ENCODE peak calls at places on chromosomes 13 and 19, in four cellular contexts. One of them, this sample, is unnamed.

GRCh38 chr13:72050251-72050650 is 183.2 kb upstream of the DACH1 start:
- DNase-seq in choroid plexus epithelial cell: no peak
- DNase-seq in CD8-positive, alpha-beta memory T cell: no peak
- DNase-seq in colonic mucosa: no peak
- DNase-seq in this sample: no peak

GRCh38 chr19:27986299-27986698 is 1226.7 kb downstream of the UQCRFS1 start:
- DNase-seq in CD8-positive, alpha-beta memory T cell: no peak
- DNase-seq in colonic mucosa: no peak
- DNase-seq in choroid plexus epithelial cell: no peak
- DNase-seq in this sample: no peak

GRCh38 chr13:30133976-30134375 is 173.4 kb downstream of the KATNAL1 start:
- DNase-seq in choroid plexus epithelial cell: no peak
- DNase-seq in CD8-positive, alpha-beta memory T cell: no peak
- DNase-seq in colonic mucosa: no peak
- DNase-seq in this sample: no peak

GRCh38 chr13:20843177-20843576 is 59.4 kb downstream of the XPO4 start:
- DNase-seq in choroid plexus epithelial cell: peak
- DNase-seq in CD8-positive, alpha-beta memory T cell: no peak
- DNase-seq in colonic mucosa: no peak
- DNase-seq in this sample: no peak

GRCh38 chr19:1058112-1058511 is 8.9 kb upstream of the ARHGAP45 start:
- DNase-seq in colonic mucosa: no peak
- DNase-seq in CD8-positive, alpha-beta memory T cell: no peak
- DNase-seq in choroid plexus epithelial cell: no peak
- DNase-seq in this sample: no peak

GRCh38 chr19:12137541-12137940 is 2.6 kb downstream of the ZNF20 start:
- DNase-seq in choroid plexus epithelial cell: peak
- DNase-seq in colonic mucosa: no peak
- DNase-seq in CD8-positive, alpha-beta memory T cell: no peak
- DNase-seq in this sample: no peak

GRCh38 chr19:866769-867300 is 7.4 kb downstream of the CFD start:
- DNase-seq in colonic mucosa: no peak
- DNase-seq in CD8-positive, alpha-beta memory T cell: no peak
- DNase-seq in choroid plexus epithelial cell: no peak
- DNase-seq in this sample: no peak

GRCh38 chr19:15469513-15470297 is 5.4 kb upstream of the RASAL3 start:
- DNase-seq in CD8-positive, alpha-beta memory T cell: no peak
- DNase-seq in choroid plexus epithelial cell: no peak
- DNase-seq in colonic mucosa: no peak
- DNase-seq in this sample: no peak

GRCh38 chr19:14536926-14537692 is 7.7 kb downstream of the TECR start:
- DNase-seq in colonic mucosa: peak
- DNase-seq in choroid plexus epithelial cell: peak
- DNase-seq in CD8-positive, alpha-beta memory T cell: no peak
- DNase-seq in this sample: peak

GRCh38 chr19:1251503-1252220 is 3.3 kb downstream of the MIDN start:
- DNase-seq in colonic mucosa: no peak
- DNase-seq in choroid plexus epithelial cell: peak
- DNase-seq in CD8-positive, alpha-beta memory T cell: peak
- DNase-seq in this sample: no peak

GRCh38 chr19:29086182-29086581 is 126.8 kb downstream of the UQCRFS1 start:
- DNase-seq in choroid plexus epithelial cell: no peak
- DNase-seq in CD8-positive, alpha-beta memory T cell: no peak
- DNase-seq in colonic mucosa: no peak
- DNase-seq in this sample: no peak

GRCh38 chr19:57566396-57567256 is 7.0 kb upstream of the ZNF550 start:
- DNase-seq in colonic mucosa: no peak
- DNase-seq in choroid plexus epithelial cell: peak
- DNase-seq in CD8-positive, alpha-beta memory T cell: no peak
- DNase-seq in this sample: no peak

GRCh38 chr19:57052102-57052501 is 67.7 kb upstream of the USP29 start:
- DNase-seq in choroid plexus epithelial cell: no peak
- DNase-seq in colonic mucosa: no peak
- DNase-seq in CD8-positive, alpha-beta memory T cell: no peak
- DNase-seq in this sample: no peak

GRCh38 chr13:88483202-88483601 is 812.0 kb downstream of the SLITRK5 start:
- DNase-seq in choroid plexus epithelial cell: no peak
- DNase-seq in CD8-positive, alpha-beta memory T cell: no peak
- DNase-seq in colonic mucosa: no peak
- DNase-seq in this sample: no peak

GRCh38 chr19:11451942-11452813 is 16.7 kb downstream of the PRKCSH start:
- DNase-seq in CD8-positive, alpha-beta memory T cell: no peak
- DNase-seq in colonic mucosa: no peak
- DNase-seq in choroid plexus epithelial cell: peak
- DNase-seq in this sample: no peak

GRCh38 chr19:48365602-48366001 is 1.4 kb downstream of the SYNGR4 start:
- DNase-seq in choroid plexus epithelial cell: no peak
- DNase-seq in CD8-positive, alpha-beta memory T cell: no peak
- DNase-seq in colonic mucosa: no peak
- DNase-seq in this sample: no peak

GRCh38 chr13:99046851-99047250 is 69.0 kb upstream of the DOCK9 start:
- DNase-seq in colonic mucosa: no peak
- DNase-seq in choroid plexus epithelial cell: no peak
- DNase-seq in CD8-positive, alpha-beta memory T cell: no peak
- DNase-seq in this sample: no peak

GRCh38 chr13:44919103-44919804 is 70.0 kb downstream of the NUFIP1 start:
- DNase-seq in CD8-positive, alpha-beta memory T cell: no peak
- DNase-seq in colonic mucosa: no peak
- DNase-seq in choroid plexus epithelial cell: peak
- DNase-seq in this sample: no peak
- H3K4me3 ChIP-seq in CD8-positive, alpha-beta memory T cell: peak
- H3K4me3 ChIP-seq in colonic mucosa: peak
- H3K4me3 ChIP-seq in choroid plexus epithelial cell: no peak
- H3K4me3 ChIP-seq in this sample: no peak

GRCh38 chr19:17402982-17403855 is 2.2 kb downstream of the BST2 start:
- DNase-seq in CD8-positive, alpha-beta memory T cell: no peak
- DNase-seq in colonic mucosa: no peak
- DNase-seq in choroid plexus epithelial cell: peak
- DNase-seq in this sample: peak
- H3K4me3 ChIP-seq in CD8-positive, alpha-beta memory T cell: no peak
- H3K4me3 ChIP-seq in colonic mucosa: peak
- H3K4me3 ChIP-seq in choroid plexus epithelial cell: peak
- H3K4me3 ChIP-seq in this sample: peak

GRCh38 chr19:3389876-3390361 is 23.5 kb downstream of the NFIC start:
- DNase-seq in CD8-positive, alpha-beta memory T cell: no peak
- DNase-seq in choroid plexus epithelial cell: peak
- DNase-seq in colonic mucosa: peak
- DNase-seq in this sample: no peak
- H3K4me3 ChIP-seq in CD8-positive, alpha-beta memory T cell: no peak
- H3K4me3 ChIP-seq in choroid plexus epithelial cell: no peak
- H3K4me3 ChIP-seq in colonic mucosa: no peak
- H3K4me3 ChIP-seq in this sample: no peak

DNA sequence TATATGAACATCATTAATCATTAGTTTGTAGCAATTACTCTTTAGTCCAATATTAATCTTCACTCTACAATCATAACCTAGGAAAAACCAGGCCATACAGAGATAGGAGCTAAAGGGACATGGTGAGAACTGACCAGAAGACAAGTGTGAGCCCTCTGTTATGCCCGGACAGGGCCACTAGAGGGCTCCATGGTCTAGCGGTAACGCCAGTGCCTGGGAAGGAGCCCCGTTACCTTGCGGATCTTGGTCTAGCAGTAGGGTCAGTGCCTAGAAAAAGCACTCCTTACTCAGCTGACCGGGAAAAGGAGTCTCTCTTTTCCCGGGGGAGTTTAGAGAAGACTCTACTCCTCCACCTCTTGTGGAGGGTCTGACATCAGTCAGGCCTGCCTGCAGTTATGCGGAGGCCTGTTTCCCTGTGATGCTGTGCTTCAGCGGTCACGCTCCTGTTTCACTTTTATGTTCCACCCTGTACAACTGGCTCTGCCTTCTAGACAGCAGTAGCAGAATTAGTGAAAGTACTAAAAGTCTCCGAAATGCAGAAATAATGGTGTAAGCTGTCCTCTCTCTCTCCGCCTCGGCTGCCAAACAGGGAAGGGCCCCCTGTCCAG is 13.8 kb downstream of the OR7D4 start:
- DNase-seq in colonic mucosa: peak
- DNase-seq in CD8-positive, alpha-beta memory T cell: peak
- DNase-seq in choroid plexus epithelial cell: peak
- DNase-seq in this sample: peak
- H3K4me3 ChIP-seq in colonic mucosa: no peak
- H3K4me3 ChIP-seq in CD8-positive, alpha-beta memory T cell: no peak
- H3K4me3 ChIP-seq in choroid plexus epithelial cell: peak
- H3K4me3 ChIP-seq in this sample: no peak

DNA sequence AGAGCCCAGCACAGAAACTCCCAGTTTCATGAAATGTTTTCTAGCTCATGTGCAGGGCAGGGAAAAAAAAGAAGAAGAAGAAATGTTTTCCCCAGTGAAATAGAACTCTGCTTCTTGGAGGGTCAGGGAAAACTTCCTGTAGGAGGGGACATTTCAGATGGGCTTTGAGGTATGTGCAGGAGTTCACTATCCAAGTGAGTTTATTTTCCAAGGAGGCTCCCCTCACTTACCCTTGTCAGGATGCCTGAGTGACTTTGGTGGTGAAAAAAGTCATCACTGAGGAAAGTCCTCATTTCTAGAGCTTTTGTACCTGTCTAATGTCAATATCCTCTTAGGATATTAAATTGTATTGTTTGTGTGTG is 644 bp upstream of the C3 start:
- DNase-seq in choroid plexus epithelial cell: no peak
- DNase-seq in colonic mucosa: no peak
- DNase-seq in CD8-positive, alpha-beta memory T cell: no peak
- DNase-seq in this sample: no peak
- H3K4me3 ChIP-seq in choroid plexus epithelial cell: no peak
- H3K4me3 ChIP-seq in colonic mucosa: no peak
- H3K4me3 ChIP-seq in CD8-positive, alpha-beta memory T cell: no peak
- H3K4me3 ChIP-seq in this sample: no peak

GRCh38 chr19:18224525-18225354 is 1.5 kb downstream of the PDE4C start:
- DNase-seq in choroid plexus epithelial cell: peak
- DNase-seq in CD8-positive, alpha-beta memory T cell: peak
- DNase-seq in colonic mucosa: peak
- DNase-seq in this sample: peak

GRCh38 chr19:18225355-18225701 is 910 bp downstream of the PDE4C start:
- DNase-seq in colonic mucosa: no peak
- DNase-seq in choroid plexus epithelial cell: no peak
- DNase-seq in CD8-positive, alpha-beta memory T cell: no peak
- DNase-seq in this sample: no peak

GRCh38 chr19:18226956-18227780 is 930 bp upstream of the PDE4C start:
- DNase-seq in choroid plexus epithelial cell: no peak
- DNase-seq in CD8-positive, alpha-beta memory T cell: no peak
- DNase-seq in colonic mucosa: no peak
- DNase-seq in this sample: no peak

GRCh38 chr19:18223860-18224524 is 2.2 kb downstream of the PDE4C start:
- DNase-seq in CD8-positive, alpha-beta memory T cell: no peak
- DNase-seq in colonic mucosa: peak
- DNase-seq in choroid plexus epithelial cell: no peak
- DNase-seq in this sample: no peak

DNA sequence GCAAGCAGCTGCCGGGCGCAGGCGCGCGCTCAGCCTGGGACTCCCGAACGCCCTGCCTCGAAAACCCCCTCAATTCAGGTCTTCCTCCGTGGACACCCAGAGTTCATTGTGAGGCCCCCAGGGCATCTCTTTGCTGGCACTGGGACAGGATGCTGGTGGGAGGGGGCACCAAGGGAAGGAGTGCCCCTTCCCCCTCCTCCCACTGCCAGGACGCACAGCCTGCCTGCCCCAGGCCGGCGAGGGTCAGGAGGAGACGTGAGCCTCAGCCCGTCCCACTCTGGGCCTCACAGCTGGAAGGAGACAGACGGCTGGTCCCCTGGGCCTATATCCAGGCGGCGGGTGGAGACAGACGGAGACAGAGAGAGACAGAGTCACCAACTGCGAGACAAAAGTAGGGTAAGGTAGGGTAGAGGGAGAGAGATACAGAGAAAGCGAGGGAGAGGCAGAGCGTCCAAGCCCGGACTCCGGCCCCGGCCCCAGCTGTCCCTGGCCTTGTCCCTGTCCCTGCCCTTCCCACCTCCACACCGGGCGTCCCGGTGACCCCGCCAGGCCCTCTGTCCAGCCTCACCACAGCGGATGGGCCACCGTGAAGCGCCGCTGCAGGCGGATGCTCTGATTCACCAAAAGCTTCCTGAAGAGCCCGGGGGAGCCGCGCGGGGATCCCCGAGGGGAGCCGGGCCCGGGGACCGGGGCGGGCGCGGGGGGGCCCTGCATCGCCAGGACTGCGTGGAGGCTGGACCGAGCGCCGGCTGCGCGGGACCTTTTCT is at the start of gene PDE4C:
- DNase-seq in choroid plexus epithelial cell: no peak
- DNase-seq in colonic mucosa: no peak
- DNase-seq in CD8-positive, alpha-beta memory T cell: no peak
- DNase-seq in this sample: no peak
- H3K4me3 ChIP-seq in choroid plexus epithelial cell: peak
- H3K4me3 ChIP-seq in colonic mucosa: no peak
- H3K4me3 ChIP-seq in CD8-positive, alpha-beta memory T cell: no peak
- H3K4me3 ChIP-seq in this sample: no peak

DNA sequence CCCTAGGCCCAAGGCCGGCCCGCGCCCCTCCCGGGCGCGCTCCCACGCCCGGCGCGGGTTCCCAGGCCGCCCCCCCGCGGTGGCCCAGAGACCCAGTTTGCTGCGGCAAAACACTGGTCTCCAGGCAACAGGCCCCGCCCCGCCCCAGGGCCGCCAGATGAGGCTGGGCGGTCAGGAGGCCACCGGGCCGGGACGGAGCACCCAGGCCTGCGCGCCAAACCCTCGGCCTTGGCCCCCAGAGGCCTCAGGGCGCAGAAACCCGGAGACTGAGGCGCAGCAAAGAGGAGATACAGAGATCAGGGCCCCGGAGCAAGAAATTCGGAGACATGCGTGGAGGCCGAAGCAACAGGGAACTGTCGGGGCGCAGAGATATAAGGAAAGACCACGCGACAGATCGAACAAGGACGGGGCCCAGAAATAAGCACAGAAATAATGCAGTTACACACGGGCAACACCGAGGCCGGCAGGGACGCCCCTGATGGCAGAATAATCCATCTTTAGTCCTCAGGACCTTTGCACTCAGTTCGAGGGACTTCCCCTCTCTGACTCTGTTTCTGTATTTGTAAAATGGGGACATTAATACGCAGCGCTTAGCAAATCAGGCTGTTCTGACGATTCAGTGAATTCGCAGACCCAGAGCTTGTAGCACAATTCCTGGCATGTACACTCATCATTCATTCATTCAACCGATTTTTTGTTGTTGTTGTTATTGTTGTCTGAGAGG is 20.8 kb upstream of the ERCC1 start:
- DNase-seq in CD8-positive, alpha-beta memory T cell: peak
- DNase-seq in colonic mucosa: peak
- DNase-seq in choroid plexus epithelial cell: peak
- DNase-seq in this sample: peak
- H3K4me3 ChIP-seq in CD8-positive, alpha-beta memory T cell: peak
- H3K4me3 ChIP-seq in colonic mucosa: peak
- H3K4me3 ChIP-seq in choroid plexus epithelial cell: peak
- H3K4me3 ChIP-seq in this sample: peak

GRCh38 chr19:10431254-10431942 is 11.1 kb downstream of the PDE4A start:
- DNase-seq in CD8-positive, alpha-beta memory T cell: peak
- DNase-seq in choroid plexus epithelial cell: no peak
- DNase-seq in colonic mucosa: peak
- DNase-seq in this sample: no peak
- H3K4me3 ChIP-seq in CD8-positive, alpha-beta memory T cell: peak
- H3K4me3 ChIP-seq in choroid plexus epithelial cell: peak
- H3K4me3 ChIP-seq in colonic mucosa: peak
- H3K4me3 ChIP-seq in this sample: peak

GRCh38 chr19:38778733-38779132 is 5.4 kb upstream of the LGALS7 start:
- DNase-seq in CD8-positive, alpha-beta memory T cell: no peak
- DNase-seq in colonic mucosa: no peak
- DNase-seq in choroid plexus epithelial cell: no peak
- DNase-seq in this sample: no peak
- H3K4me3 ChIP-seq in CD8-positive, alpha-beta memory T cell: no peak
- H3K4me3 ChIP-seq in colonic mucosa: no peak
- H3K4me3 ChIP-seq in choroid plexus epithelial cell: no peak
- H3K4me3 ChIP-seq in this sample: no peak